ENCODE peak calls at places on chromosomes 6 and 20, in five cellular contexts. W is NCI-H1694 treated with DMSO at 0.1 percent for 48 hours, K is body of pancreas, H is GM06990, E is neuronal stem cell. O is an unnamed sample.
A peak's percentile ranks its signal among the peaks of the same experiment; 100 is the strongest.

GRCh38 chr20:16107172-16107870 is 465.9 kb downstream of the KIF16B start:
- DNase-seq in W (no peak), K (no peak), H (no peak), E (no peak), O (no peak)

GRCh38 chr6:169233832-169234231 is 19.8 kb downstream of the THBS2 start:
- DNase-seq in W (no peak), E (no peak), H (no peak), K (no peak), O (no peak)

GRCh38 chr20:15642676-15643075 is 930.6 kb downstream of the KIF16B start:
- DNase-seq in W (no peak), K (no peak), E (no peak), H (no peak), O (no peak)

GRCh38 chr6:31471711-31472110 is 26.2 kb upstream of the MICB start:
- DNase-seq in E (no peak), W (no peak), H (no peak), K (no peak), O (peak; percentile 13)

GRCh38 chr6:15431762-15432495 is 186.1 kb downstream of the JARID2 start:
- DNase-seq in H (no peak), E (no peak), K (no peak), W (no peak), O (no peak)

GRCh38 chr20:53839423-53840176 is 230.8 kb downstream of the BCAS1 start:
- DNase-seq in H (peak; percentile 72), W (no peak), E (no peak), K (peak; percentile 82), O (peak; percentile 27)

GRCh38 chr6:148924226-148924989 is 177.6 kb downstream of the UST start:
- DNase-seq in H (no peak), K (no peak), W (no peak), E (no peak), O (no peak)

GRCh38 chr20:10781526-10781925 is 107.7 kb upstream of the JAG1 start:
- DNase-seq in H (no peak), K (no peak), W (no peak), E (no peak), O (no peak)

GRCh38 chr6:40989204-40990179 is 49.5 kb downstream of the UNC5CL start:
- DNase-seq in E (no peak), H (no peak), K (no peak), W (no peak), O (no peak)

GRCh38 chr6:43174263-43175112 is 3.4 kb downstream of the SRF start:
- DNase-seq in E (peak; percentile 96), H (peak; percentile 91), K (peak; percentile 98), W (peak; percentile 91), O (peak; percentile 98)

O was measured in ascending aorta.